ENCODE peak calls at places on chromosomes 7 and 10, in four cellular contexts. One of them, this sample, is unnamed.

GRCh38 chr10:97708976-97709745 is 4.4 kb upstream of the MARVELD1 start:
- DNase-seq in HepG2: peak
- DNase-seq in K562: peak
- DNase-seq in GM12878: no peak
- DNase-seq in this sample: peak

GRCh38 chr7:6015917-6016652 is 7.0 kb downstream of the AIMP2 start:
- DNase-seq in HepG2: no peak
- DNase-seq in K562: no peak
- DNase-seq in GM12878: no peak
- DNase-seq in this sample: no peak

GRCh38 chr10:93390691-93391090 is 91.4 kb downstream of the MYOF start:
- DNase-seq in HepG2: no peak
- DNase-seq in K562: no peak
- DNase-seq in GM12878: no peak
- DNase-seq in this sample: no peak

GRCh38 chr7:90430614-90431445 is 27.6 kb downstream of the CLDN12 start:
- DNase-seq in HepG2: no peak
- DNase-seq in K562: no peak
- DNase-seq in GM12878: no peak
- DNase-seq in this sample: no peak

GRCh38 chr10:61376908-61377368 is 76.2 kb downstream of the TMEM26 start:
- DNase-seq in HepG2: no peak
- DNase-seq in K562: no peak
- DNase-seq in GM12878: no peak
- DNase-seq in this sample: no peak

GRCh38 chr7:47513741-47514241 is 68.1 kb downstream of the TNS3 start:
- DNase-seq in HepG2: no peak
- DNase-seq in K562: no peak
- DNase-seq in GM12878: no peak
- DNase-seq in this sample: no peak

GRCh38 chr10:59833810-59834209 is 72.5 kb downstream of the CCDC6 start:
- DNase-seq in HepG2: no peak
- DNase-seq in K562: no peak
- DNase-seq in GM12878: no peak
- DNase-seq in this sample: no peak

GRCh38 chr7:43926193-43927043 is at the start of gene UBE2D4:
- DNase-seq in HepG2: peak
- DNase-seq in K562: peak
- DNase-seq in GM12878: peak
- DNase-seq in this sample: peak

GRCh38 chr7:142875456-142875855 is 10.1 kb downstream of the TRPV6 start:
- DNase-seq in HepG2: no peak
- DNase-seq in K562: no peak
- DNase-seq in GM12878: no peak
- DNase-seq in this sample: no peak

GRCh38 chr10:110147961-110148360 is 59.4 kb upstream of the MXI1 start:
- DNase-seq in HepG2: no peak
- DNase-seq in K562: no peak
- DNase-seq in GM12878: no peak
- DNase-seq in this sample: no peak

GRCh38 chr7:79868010-79868409 is 266.6 kb upstream of the GNAI1 start:
- DNase-seq in HepG2: no peak
- DNase-seq in K562: no peak
- DNase-seq in GM12878: no peak
- DNase-seq in this sample: no peak
- TF ChIP-seq FOXK2 in HepG2: no peak
- TF ChIP-seq FOXK2 in K562: no peak
- TF ChIP-seq FOXK2 in GM12878: no peak
- TF ChIP-seq FOXK2 in this sample: no peak

GRCh38 chr7:121204537-121204936 is 124.3 kb upstream of the WNT16 start:
- DNase-seq in HepG2: no peak
- DNase-seq in K562: no peak
- DNase-seq in GM12878: no peak
- DNase-seq in this sample: peak
- TF ChIP-seq FOXK2 in HepG2: no peak
- TF ChIP-seq FOXK2 in K562: no peak
- TF ChIP-seq FOXK2 in GM12878: no peak
- TF ChIP-seq FOXK2 in this sample: no peak

DNA sequence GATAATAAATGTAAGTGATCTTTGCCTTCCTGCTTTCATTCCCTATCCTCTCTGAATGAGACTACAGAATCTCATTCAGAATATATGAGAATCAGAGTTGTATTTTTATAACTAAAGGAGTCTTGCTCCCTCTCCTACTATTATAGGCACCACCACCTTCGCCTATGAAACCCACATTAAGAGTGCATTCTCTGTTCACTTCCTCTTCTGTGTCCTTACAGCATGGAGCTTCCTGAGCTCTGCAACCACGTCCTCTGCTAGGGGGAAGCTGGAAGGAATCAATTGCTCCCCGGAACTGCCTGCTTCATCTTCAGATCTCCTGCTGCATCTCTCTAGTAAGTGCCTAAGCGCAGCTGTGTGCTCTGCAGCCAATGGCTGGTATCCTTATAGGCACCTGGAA is 820.7 kb downstream of the GRID1 start:
- DNase-seq in HepG2: no peak
- DNase-seq in K562: no peak
- DNase-seq in GM12878: no peak
- DNase-seq in this sample: no peak
- TF ChIP-seq FOXK2 in HepG2: no peak
- TF ChIP-seq FOXK2 in K562: no peak
- TF ChIP-seq FOXK2 in GM12878: no peak
- TF ChIP-seq FOXK2 in this sample: no peak

GRCh38 chr7:115709664-115710063 is 320.9 kb downstream of the TFEC start:
- DNase-seq in HepG2: no peak
- DNase-seq in K562: no peak
- DNase-seq in GM12878: no peak
- DNase-seq in this sample: no peak
- TF ChIP-seq FOXK2 in HepG2: no peak
- TF ChIP-seq FOXK2 in K562: no peak
- TF ChIP-seq FOXK2 in GM12878: no peak
- TF ChIP-seq FOXK2 in this sample: no peak

GRCh38 chr10:85319826-85320225 is 991.4 kb downstream of the CCSER2 start:
- DNase-seq in HepG2: no peak
- DNase-seq in K562: no peak
- DNase-seq in GM12878: no peak
- DNase-seq in this sample: no peak

GRCh38 chr10:85315657-85316056 is 987.3 kb downstream of the CCSER2 start:
- DNase-seq in HepG2: no peak
- DNase-seq in K562: no peak
- DNase-seq in GM12878: no peak
- DNase-seq in this sample: no peak

GRCh38 chr10:85319150-85319549 is 990.8 kb downstream of the CCSER2 start:
- DNase-seq in HepG2: no peak
- DNase-seq in K562: no peak
- DNase-seq in GM12878: no peak
- DNase-seq in this sample: no peak

GRCh38 chr10:85317827-85318226 is 989.4 kb downstream of the CCSER2 start:
- DNase-seq in HepG2: no peak
- DNase-seq in K562: no peak
- DNase-seq in GM12878: no peak
- DNase-seq in this sample: peak
- TF ChIP-seq FOXK2 in HepG2: no peak
- TF ChIP-seq FOXK2 in K562: no peak
- TF ChIP-seq FOXK2 in GM12878: no peak
- TF ChIP-seq FOXK2 in this sample: no peak

This sample was measured in HEK293T.